ENCODE peak calls at places on chromosomes 16 and 17, in six cellular contexts. One of them, this sample, is unnamed.

GRCh38 chr16:11290102-11290893 is 9.2 kb upstream of the PRM1 start:
- DNase-seq in hypothalamus: no peak
- DNase-seq in bronchial epithelial cell: no peak
- DNase-seq in NCI-H1105 treated with DMSO at 0.1 percent for 48 hours: no peak
- DNase-seq in A172: no peak
- DNase-seq in NCI-H446 treated with DMSO at 0.1 percent for 48 hours: no peak
- DNase-seq in this sample: no peak

GRCh38 chr17:1532836-1533602 is 16.6 kb upstream of the INPP5K start:
- DNase-seq in NCI-H1105 treated with DMSO at 0.1 percent for 48 hours: no peak
- DNase-seq in bronchial epithelial cell: no peak
- DNase-seq in A172: no peak
- DNase-seq in hypothalamus: no peak
- DNase-seq in NCI-H446 treated with DMSO at 0.1 percent for 48 hours: no peak
- DNase-seq in this sample: peak

GRCh38 chr16:85650864-85651811 is 37.6 kb downstream of the GINS2 start:
- DNase-seq in hypothalamus: no peak
- DNase-seq in bronchial epithelial cell: no peak
- DNase-seq in A172: no peak
- DNase-seq in NCI-H1105 treated with DMSO at 0.1 percent for 48 hours: no peak
- DNase-seq in NCI-H446 treated with DMSO at 0.1 percent for 48 hours: no peak
- DNase-seq in this sample: no peak

GRCh38 chr16:67029249-67030096 is 524 bp downstream of the CBFB start:
- DNase-seq in NCI-H446 treated with DMSO at 0.1 percent for 48 hours: no peak
- DNase-seq in bronchial epithelial cell: peak
- DNase-seq in A172: no peak
- DNase-seq in hypothalamus: no peak
- DNase-seq in NCI-H1105 treated with DMSO at 0.1 percent for 48 hours: no peak
- DNase-seq in this sample: peak

GRCh38 chr17:77827039-77827438 is 131.5 kb upstream of the TNRC6C start:
- DNase-seq in NCI-H1105 treated with DMSO at 0.1 percent for 48 hours: no peak
- DNase-seq in bronchial epithelial cell: no peak
- DNase-seq in hypothalamus: no peak
- DNase-seq in A172: no peak
- DNase-seq in NCI-H446 treated with DMSO at 0.1 percent for 48 hours: no peak
- DNase-seq in this sample: no peak

GRCh38 chr16:81582655-81583441 is 138.2 kb downstream of the CMIP start:
- DNase-seq in NCI-H1105 treated with DMSO at 0.1 percent for 48 hours: no peak
- DNase-seq in A172: no peak
- DNase-seq in bronchial epithelial cell: no peak
- DNase-seq in NCI-H446 treated with DMSO at 0.1 percent for 48 hours: peak
- DNase-seq in hypothalamus: no peak
- DNase-seq in this sample: no peak

GRCh38 chr16:27742333-27742732 is 192.4 kb downstream of the KATNIP start:
- DNase-seq in A172: no peak
- DNase-seq in bronchial epithelial cell: peak
- DNase-seq in NCI-H446 treated with DMSO at 0.1 percent for 48 hours: no peak
- DNase-seq in NCI-H1105 treated with DMSO at 0.1 percent for 48 hours: no peak
- DNase-seq in hypothalamus: no peak
- DNase-seq in this sample: no peak

GRCh38 chr16:49890876-49891275 is 35.0 kb upstream of the ZNF423 start:
- DNase-seq in A172: no peak
- DNase-seq in NCI-H446 treated with DMSO at 0.1 percent for 48 hours: no peak
- DNase-seq in NCI-H1105 treated with DMSO at 0.1 percent for 48 hours: no peak
- DNase-seq in hypothalamus: no peak
- DNase-seq in bronchial epithelial cell: no peak
- DNase-seq in this sample: no peak

This sample was measured in ELR.